ENCODE peak calls at places on chromosomes 12 and 14, in seven cellular contexts. E is PC-9; V is heart left ventricle; T is CD8-positive, alpha-beta T cell; I is BE2C; B is endothelial cell; D is foreskin keratinocyte. W is an unnamed sample.

GRCh38 chr14:64945431-64945830 is 2.9 kb upstream of the GPX2 start:
- DNase-seq in E (no peak), V (no peak), T (no peak), I (no peak), B (no peak), D (no peak), W (no peak)

GRCh38 chr14:51160871-51161270 is 66.0 kb upstream of the TRIM9 start:
- DNase-seq in E (no peak), V (no peak), T (no peak), I (no peak), B (no peak), D (no peak), W (no peak)

GRCh38 chr14:51369814-51370213 is 129.8 kb downstream of the TMX1 start:
- DNase-seq in E (no peak), V (no peak), T (no peak), I (peak; percentile 15), B (peak; percentile 5), D (no peak), W (no peak)

GRCh38 chr14:102539544-102540309 is 30.2 kb upstream of the ANKRD9 start:
- DNase-seq in E (no peak), V (peak; percentile 72), T (no peak), I (peak; percentile 99), B (no peak), D (no peak), W (no peak)

GRCh38 chr12:2483713-2484112 is 311.1 kb upstream of the FKBP4 start:
- DNase-seq in E (no peak), V (no peak), T (no peak), I (no peak), B (no peak), D (no peak), W (no peak)

GRCh38 chr14:102630405-102630804 is 38.0 kb downstream of the RCOR1 start:
- DNase-seq in E (no peak), V (no peak), T (no peak), I (no peak), B (no peak), D (no peak), W (no peak)

GRCh38 chr14:36773136-36773540 is 111.5 kb downstream of the PAX9 start:
- DNase-seq in E (peak; percentile 57), V (no peak), T (no peak), I (no peak), B (no peak), D (peak; percentile 54), W (no peak)

GRCh38 chr14:75995372-75996041 is 9.9 kb downstream of the IFT43 start:
- DNase-seq in E (no peak), V (peak; percentile 84), T (no peak), I (no peak), B (no peak), D (no peak), W (no peak)

GRCh38 chr12:4506870-4507269 is 31.8 kb upstream of the RAD51AP1 start:
- DNase-seq in E (no peak), V (no peak), T (no peak), I (no peak), B (no peak), D (peak; percentile 57), W (peak; percentile 43)

GRCh38 chr12:111248981-111249380 is 119.9 kb downstream of the PHETA1 start:
- DNase-seq in E (no peak), V (no peak), T (no peak), I (peak; percentile 24), B (no peak), D (peak; percentile 13), W (no peak)

GRCh38 chr12:110270125-110270962 is 10.7 kb upstream of the ATP2A2 start:
- DNase-seq in E (peak; percentile 62), V (peak; percentile 60), T (no peak), I (peak; percentile 68), B (no peak), D (no peak), W (no peak)

GRCh38 chr12:114636723-114637480 is 47.1 kb downstream of the TBX3 start:
- DNase-seq in E (peak; percentile 41), V (no peak), T (no peak), I (peak; percentile 18), B (peak; percentile 16), D (peak; percentile 67), W (no peak)

GRCh38 chr12:563250-563781 is 99.9 kb downstream of the NINJ2 start:
- DNase-seq in E (no peak), V (no peak), T (peak; percentile 60), I (no peak), B (no peak), D (no peak), W (no peak)

GRCh38 chr12:121061831-121062230 is 22.8 kb upstream of the OASL start:
- DNase-seq in E (no peak), V (no peak), T (no peak), I (no peak), B (no peak), D (no peak), W (no peak)

GRCh38 chr12:87368259-87368658 is 660.9 kb downstream of the C12orf50 start:
- DNase-seq in E (no peak), V (no peak), T (no peak), I (no peak), B (no peak), D (no peak), W (no peak)

GRCh38 chr14:38412654-38413053 is 156.8 kb upstream of the CLEC14A start:
- DNase-seq in E (no peak), V (no peak), T (no peak), I (no peak), B (no peak), D (no peak), W (no peak)

GRCh38 chr12:1289371-1290155 is 298.5 kb downstream of the ERC1 start:
- DNase-seq in E (no peak), V (no peak), T (no peak), I (no peak), B (no peak), D (no peak), W (no peak)

GRCh38 chr14:35878272-35879140 is 52.4 kb downstream of the BRMS1L start:
- DNase-seq in E (peak; percentile 50), V (peak; percentile 32), T (no peak), I (peak; percentile 15), B (no peak), D (peak; percentile 47), W (peak; percentile 60)

GRCh38 chr14:68808696-68809095 is 15.8 kb upstream of the ZFP36L1 start:
- DNase-seq in E (no peak), V (no peak), T (no peak), I (no peak), B (no peak), D (no peak), W (no peak)

GRCh38 chr12:12723681-12724420 is 6.7 kb downstream of the CDKN1B start:
- DNase-seq in E (no peak), V (peak; percentile 59), T (peak; percentile 23), I (peak; percentile 48), B (peak; percentile 44), D (no peak), W (no peak)

GRCh38 chr14:80862983-80863382 is 78.6 kb downstream of the CEP128 start:
- DNase-seq in E (no peak), V (no peak), T (no peak), I (no peak), B (no peak), D (no peak), W (no peak)
- TF ChIP-seq CTCF in E (peak; percentile 70), V (no peak), T (no peak), I (peak; percentile 20), B (no peak), D (peak; percentile 48), W (no peak)

GRCh38 chr14:47044841-47045240 is 393.3 kb upstream of the RPL10L start:
- DNase-seq in E (no peak), V (no peak), T (no peak), I (peak; percentile 17), B (peak; percentile 25), D (no peak), W (no peak)
- TF ChIP-seq CTCF in E (no peak), V (no peak), T (no peak), I (peak; percentile 61), B (no peak), D (peak; percentile 35), W (no peak)

GRCh38 chr14:81625343-81625742 is 91.7 kb upstream of the SEL1L start:
- DNase-seq in E (no peak), V (no peak), T (no peak), I (no peak), B (no peak), D (no peak), W (no peak)
- TF ChIP-seq CTCF in E (peak; percentile 60), V (peak; percentile 30), T (no peak), I (peak; percentile 49), B (no peak), D (peak; percentile 61), W (no peak)

GRCh38 chr12:54285150-54286041 is 4.9 kb downstream of the HNRNPA1 start:
- DNase-seq in E (no peak), V (no peak), T (no peak), I (no peak), B (no peak), D (no peak), W (no peak)
- TF ChIP-seq CTCF in E (peak; percentile 65), V (peak; percentile 10), T (peak; percentile 56), I (peak; percentile 37), B (peak; percentile 35), D (peak; percentile 35), W (peak; percentile 26)